ENCODE peak calls at places on chromosomes 5 and 9, in six cellular contexts. O is nucleus accumbens; Y is D341Med; V is ovary; F is T-cell; K is effector CD8-positive, alpha-beta T cell. C is an unnamed sample.

GRCh38 chr9:16985559-16986348 is 115.3 kb upstream of the BNC2 start:
- DNase-seq in V (no peak), F (no peak), Y (no peak), K (no peak), O (no peak), C (no peak)

GRCh38 chr5:63959177-63959982 is 2.9 kb downstream of the HTR1A start:
- DNase-seq in O (peak; percentile 16), F (no peak), K (no peak), V (peak; percentile 71), Y (peak; percentile 82), C (no peak)

GRCh38 chr5:54658014-54658413 is 140.5 kb downstream of the SNX18 start:
- DNase-seq in O (no peak), F (no peak), Y (no peak), V (no peak), K (no peak), C (no peak)

GRCh38 chr5:106876665-106877194 is 794.0 kb downstream of the EFNA5 start:
- DNase-seq in F (no peak), V (no peak), Y (no peak), O (no peak), K (no peak), C (no peak)

GRCh38 chr9:131021785-131022184 is 12.8 kb downstream of the LAMC3 start:
- DNase-seq in Y (no peak), K (no peak), F (no peak), O (no peak), V (no peak), C (no peak)

GRCh38 chr5:130528474-130528873 is 624.2 kb downstream of the CHSY3 start:
- DNase-seq in F (no peak), V (no peak), K (no peak), Y (no peak), O (no peak), C (no peak)

GRCh38 chr5:119275873-119276214 is 80.0 kb upstream of the TNFAIP8 start:
- DNase-seq in F (no peak), K (no peak), V (no peak), O (no peak), Y (no peak), C (no peak)

GRCh38 chr5:60332244-60333018 is 367.5 kb downstream of the DEPDC1B start:
- DNase-seq in F (no peak), O (no peak), Y (no peak), K (no peak), V (no peak), C (no peak)

GRCh38 chr9:17063535-17064135 is 71.2 kb upstream of the CNTLN start:
- DNase-seq in O (no peak), Y (peak; percentile 61), K (no peak), V (no peak), F (no peak), C (no peak)

GRCh38 chr5:142569905-142570304 is 116.0 kb downstream of the FGF1 start:
- DNase-seq in Y (no peak), O (no peak), V (no peak), F (no peak), K (no peak), C (no peak)

GRCh38 chr9:130078547-130078946 is 24.8 kb downstream of the GPR107 start:
- DNase-seq in O (peak; percentile 2), Y (no peak), K (no peak), F (no peak), V (no peak), C (no peak)

GRCh38 chr5:178577944-178578343 is 12.2 kb downstream of the COL23A1 start:
- DNase-seq in F (no peak), O (no peak), K (no peak), Y (no peak), V (no peak), C (no peak)

GRCh38 chr5:54264574-54264973 is 45.8 kb downstream of the ARL15 start:
- DNase-seq in V (no peak), O (no peak), F (no peak), K (no peak), Y (no peak), C (no peak)

GRCh38 chr9:138065287-138065686 is 187.7 kb downstream of the CACNA1B start:
- DNase-seq in O (no peak), Y (peak; percentile 16), V (no peak), F (no peak), K (no peak), C (no peak)

GRCh38 chr5:565782-566445 is 41.7 kb upstream of the SLC9A3 start:
- DNase-seq in O (no peak), K (no peak), F (no peak), Y (no peak), V (no peak), C (no peak)

GRCh38 chr5:2701592-2701991 is 49.9 kb downstream of the IRX2 start:
- DNase-seq in F (no peak), O (no peak), K (no peak), Y (no peak), V (no peak), C (no peak)

GRCh38 chr5:531101-531748 is 7.0 kb upstream of the SLC9A3 start:
- DNase-seq in Y (no peak), V (no peak), F (no peak), O (no peak), K (no peak), C (no peak)

GRCh38 chr5:137995077-137995746 is 37.7 kb downstream of the FAM13B start:
- DNase-seq in O (no peak), F (no peak), K (no peak), Y (no peak), V (no peak), C (no peak)

GRCh38 chr5:140205216-140205615 is 30.2 kb downstream of the CYSTM1 start:
- DNase-seq in Y (no peak), O (no peak), F (no peak), V (no peak), K (no peak), C (no peak)

GRCh38 chr5:156421798-156422197 is 94.8 kb downstream of the SGCD start:
- DNase-seq in V (no peak), K (no peak), F (no peak), Y (no peak), O (no peak), C (no peak)

GRCh38 chr9:74496819-74497749 is at the start of gene RORB:
- DNase-seq in Y (peak; percentile 92), K (peak; percentile 6), F (peak; percentile 31), V (peak; percentile 24), O (peak; percentile 78), C (no peak)

GRCh38 chr5:149817539-149817938 is 87.4 kb downstream of the PPARGC1B start:
- DNase-seq in O (no peak), Y (no peak), K (no peak), F (no peak), V (no peak), C (no peak)

GRCh38 chr9:14924821-14925220 is 14.6 kb upstream of the FREM1 start:
- DNase-seq in O (no peak), K (no peak), F (no peak), V (no peak), Y (no peak), C (no peak)

GRCh38 chr5:174045470-174046025 is at the start of gene NSG2:
- DNase-seq in V (peak; percentile 71), O (peak; percentile 82), K (no peak), F (peak; percentile 2), Y (peak; percentile 93), C (no peak)

GRCh38 chr9:123225374-123225813 is 43.0 kb downstream of the STRBP start:
- DNase-seq in F (peak; percentile 17), Y (peak; percentile 60), K (no peak), V (no peak), O (no peak), C (peak; percentile 18)

GRCh38 chr5:43034591-43034968 is 5.5 kb downstream of the ANXA2R start:
- DNase-seq in O (no peak), F (no peak), Y (no peak), K (no peak), V (no peak), C (no peak)

GRCh38 chr9:92640398-92641091 is 29.4 kb downstream of the IPPK start:
- DNase-seq in K (no peak), O (no peak), F (no peak), Y (no peak), V (peak; percentile 13), C (no peak)

GRCh38 chr5:87850843-87851242 is 417.8 kb downstream of the TMEM161B start:
- DNase-seq in Y (no peak), V (no peak), F (no peak), K (no peak), O (no peak), C (no peak)

GRCh38 chr9:89845321-89845720 is 240.5 kb downstream of the GADD45G start:
- DNase-seq in Y (no peak), F (no peak), V (no peak), K (no peak), O (no peak), C (no peak)

GRCh38 chr5:1832511-1833250 is 31.5 kb downstream of the NDUFS6 start:
- DNase-seq in K (no peak), O (no peak), V (no peak), Y (no peak), F (no peak), C (no peak)

GRCh38 chr5:50727149-50727496 is 60.7 kb downstream of the PARP8 start:
- DNase-seq in O (no peak), K (no peak), F (no peak), V (no peak), Y (no peak), C (no peak)

GRCh38 chr5:96425436-96425835 is 7.6 kb downstream of the PCSK1 start:
- DNase-seq in Y (no peak), V (no peak), O (no peak), K (no peak), F (no peak), C (no peak)

GRCh38 chr9:133031496-133031911 is 707 bp downstream of the GTF3C5 start:
- DNase-seq in O (no peak), K (no peak), F (no peak), V (no peak), Y (no peak), C (no peak)

GRCh38 chr9:33068991-33069390 is 7.5 kb downstream of the SMU1 start:
- DNase-seq in O (no peak), K (no peak), V (no peak), Y (no peak), F (no peak), C (no peak)

GRCh38 chr5:35430381-35431162 is 187.1 kb upstream of the SPEF2 start:
- DNase-seq in Y (no peak), K (no peak), O (no peak), F (no peak), V (no peak), C (no peak)

GRCh38 chr9:126020836-126021235 is 273.7 kb downstream of the PBX3 start:
- DNase-seq in V (no peak), K (no peak), Y (no peak), O (no peak), F (no peak), C (no peak)

GRCh38 chr9:73034962-73035361 is 82.1 kb upstream of the ALDH1A1 start:
- DNase-seq in K (no peak), F (no peak), V (no peak), O (no peak), Y (no peak), C (no peak)

C was measured in effector memory CD8-positive, alpha-beta T cell.